ENCODE peak calls at places on chromosome 1, in six cellular contexts. B is H1, U is HepG2, K is K562, N is endothelial cell of umbilical vein, F is GM12878. E is an unnamed sample.
A peak's percentile ranks its signal among the peaks of the same experiment; 100 is the strongest.

GRCh38 chr1:100628631-100629081 is 90.7 kb downstream of the GPR88 start:
- DNase-seq in B (no peak), U (no peak), K (no peak), N (peak; percentile 49), F (no peak), E (no peak)

GRCh38 chr1:93275634-93276295 is 69.9 kb upstream of the DR1 start:
- DNase-seq in B (no peak), U (peak; percentile 86), K (no peak), N (no peak), F (no peak), E (no peak)

GRCh38 chr1:200118779-200119505 is 91.4 kb downstream of the NR5A2 start:
- DNase-seq in B (no peak), U (no peak), K (no peak), N (no peak), F (no peak), E (no peak)

GRCh38 chr1:93617670-93618488 is 63.8 kb downstream of the BCAR3 start:
- DNase-seq in B (no peak), U (peak; percentile 94), K (no peak), N (no peak), F (no peak), E (no peak)

GRCh38 chr1:39701092-39701460 is 9.8 kb upstream of the HPCAL4 start:
- DNase-seq in B (no peak), U (no peak), K (no peak), N (no peak), F (no peak), E (no peak)

GRCh38 chr1:61741682-61742619 is at the start of gene PATJ:
- DNase-seq in B (peak; percentile 89), U (peak; percentile 35), K (no peak), N (peak; percentile 28), F (no peak), E (peak; percentile 62)

GRCh38 chr1:77438239-77438913 is 156.6 kb downstream of the AK5 start:
- DNase-seq in B (no peak), U (no peak), K (no peak), N (peak; percentile 84), F (no peak), E (no peak)

GRCh38 chr1:226650236-226650841 is 88.7 kb downstream of the ITPKB start:
- DNase-seq in B (no peak), U (no peak), K (peak; percentile 47), N (peak; percentile 89), F (no peak), E (no peak)

GRCh38 chr1:229227298-229227919 is 43.5 kb upstream of the RAB4A start:
- DNase-seq in B (peak; percentile 95), U (peak; percentile 63), K (peak; percentile 82), N (peak; percentile 66), F (no peak), E (peak; percentile 61)

GRCh38 chr1:94417702-94417961 is 557 bp upstream of the ABCD3 start:
- DNase-seq in B (no peak), U (no peak), K (no peak), N (no peak), F (no peak), E (no peak)

GRCh38 chr1:153790996-153791855 is 16.0 kb downstream of the SLC27A3 start:
- DNase-seq in B (no peak), U (no peak), K (peak; percentile 19), N (no peak), F (peak; percentile 95), E (no peak)

GRCh38 chr1:81597720-81598426 is 202.9 kb upstream of the ADGRL2 start:
- DNase-seq in B (no peak), U (no peak), K (no peak), N (no peak), F (peak; percentile 39), E (no peak)

GRCh38 chr1:83098791-83099190 is 900.1 kb downstream of the TTLL7 start:
- DNase-seq in B (no peak), U (no peak), K (no peak), N (no peak), F (no peak), E (no peak)

GRCh38 chr1:42963378-42964005 is 4.8 kb upstream of the SLC2A1 start:
- DNase-seq in B (no peak), U (peak; percentile 46), K (peak; percentile 98), N (peak; percentile 58), F (no peak), E (no peak)

GRCh38 chr1:166843769-166844596 is 4.7 kb downstream of the POGK start:
- DNase-seq in B (no peak), U (no peak), K (no peak), N (peak; percentile 19), F (no peak), E (no peak)

GRCh38 chr1:2230781-2231666 is 2.9 kb downstream of the SKI start:
- DNase-seq in B (peak; percentile 53), U (no peak), K (peak; percentile 67), N (peak; percentile 28), F (no peak), E (no peak)

GRCh38 chr1:181101581-181102226 is 13.2 kb downstream of the IER5 start:
- DNase-seq in B (no peak), U (no peak), K (peak; percentile 69), N (peak; percentile 64), F (no peak), E (no peak)

GRCh38 chr1:229230136-229230892 is 40.6 kb upstream of the RAB4A start:
- DNase-seq in B (peak; percentile 52), U (peak; percentile 24), K (peak; percentile 26), N (no peak), F (no peak), E (no peak)

GRCh38 chr1:25562101-25562927 is 18.9 kb downstream of the LDLRAP1 start:
- DNase-seq in B (no peak), U (peak; percentile 31), K (peak; percentile 51), N (no peak), F (peak; percentile 48), E (no peak)

GRCh38 chr1:205810448-205811157 is 2.4 kb downstream of the SLC41A1 start:
- DNase-seq in B (no peak), U (no peak), K (peak; percentile 52), N (no peak), F (no peak), E (no peak)

GRCh38 chr1:185834371-185834900 is 100.2 kb downstream of the HMCN1 start:
- DNase-seq in B (no peak), U (no peak), K (no peak), N (no peak), F (no peak), E (no peak)

GRCh38 chr1:30188329-30188728 is 535.1 kb downstream of the MATN1 start:
- DNase-seq in B (peak; percentile 6), U (no peak), K (no peak), N (no peak), F (no peak), E (no peak)

GRCh38 chr1:228236744-228237143 is 28.9 kb downstream of the OBSCN start:
- DNase-seq in B (peak; percentile 87), U (peak; percentile 55), K (peak; percentile 76), N (peak; percentile 62), F (no peak), E (peak; percentile 13)

GRCh38 chr1:10178602-10179407 is 31.6 kb upstream of the KIF1B start:
- DNase-seq in B (no peak), U (no peak), K (no peak), N (no peak), F (no peak), E (no peak)

GRCh38 chr1:206898089-206898908 is 1.1 kb downstream of the IL24 start:
- DNase-seq in B (no peak), U (no peak), K (no peak), N (no peak), F (no peak), E (no peak)

GRCh38 chr1:107501081-107501605 is 360.3 kb downstream of the NTNG1 start:
- DNase-seq in B (no peak), U (no peak), K (no peak), N (no peak), F (no peak), E (no peak)

GRCh38 chr1:241593186-241593585 is 47.0 kb downstream of the CHML start:
- DNase-seq in B (no peak), U (no peak), K (no peak), N (no peak), F (no peak), E (no peak)

GRCh38 chr1:187648091-187648490 is 819.3 kb downstream of the PLA2G4A start:
- DNase-seq in B (no peak), U (no peak), K (no peak), N (no peak), F (no peak), E (no peak)
- TF ChIP-seq MAX in B (no peak), U (no peak), K (no peak), N (no peak), F (no peak), E (no peak)

DNA sequence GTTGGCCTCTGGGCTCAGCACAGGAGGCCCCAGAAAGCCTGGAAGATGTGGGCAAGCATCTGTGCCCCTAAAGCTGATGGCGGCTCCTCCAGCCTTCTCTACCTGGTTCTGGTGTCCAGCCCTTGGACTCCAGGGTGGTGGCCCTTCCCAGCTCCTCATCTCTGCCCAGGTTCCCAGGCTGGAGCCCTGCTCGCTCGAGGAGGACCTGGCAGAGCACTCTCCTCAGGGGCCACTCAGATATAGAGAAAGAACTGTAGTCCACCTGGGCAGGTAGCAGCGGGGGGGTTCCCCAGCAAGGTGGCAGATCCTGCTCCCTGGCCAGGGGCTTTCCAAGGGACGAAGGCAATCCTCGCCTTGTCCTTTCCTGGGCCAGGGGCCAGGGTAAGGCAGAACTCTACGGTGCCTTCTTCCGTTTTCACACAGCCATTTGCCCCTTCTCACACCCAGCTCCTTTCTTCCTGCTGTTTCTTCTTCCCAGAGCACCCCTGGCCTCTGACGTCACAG is 18.9 kb downstream of the WNT4 start:
- DNase-seq in B (no peak), U (no peak), K (no peak), N (no peak), F (no peak), E (no peak)
- H4K20me1 ChIP-seq in B (peaks cover 2% of the 10 kb centered on the region), U (no peaks in the 10 kb centered on the region), K (peaks cover 17% of the 10 kb centered on the region), N (no peaks in the 10 kb centered on the region), F (peaks cover 3% of the 10 kb centered on the region), E (no peaks in the 10 kb centered on the region)

DNA sequence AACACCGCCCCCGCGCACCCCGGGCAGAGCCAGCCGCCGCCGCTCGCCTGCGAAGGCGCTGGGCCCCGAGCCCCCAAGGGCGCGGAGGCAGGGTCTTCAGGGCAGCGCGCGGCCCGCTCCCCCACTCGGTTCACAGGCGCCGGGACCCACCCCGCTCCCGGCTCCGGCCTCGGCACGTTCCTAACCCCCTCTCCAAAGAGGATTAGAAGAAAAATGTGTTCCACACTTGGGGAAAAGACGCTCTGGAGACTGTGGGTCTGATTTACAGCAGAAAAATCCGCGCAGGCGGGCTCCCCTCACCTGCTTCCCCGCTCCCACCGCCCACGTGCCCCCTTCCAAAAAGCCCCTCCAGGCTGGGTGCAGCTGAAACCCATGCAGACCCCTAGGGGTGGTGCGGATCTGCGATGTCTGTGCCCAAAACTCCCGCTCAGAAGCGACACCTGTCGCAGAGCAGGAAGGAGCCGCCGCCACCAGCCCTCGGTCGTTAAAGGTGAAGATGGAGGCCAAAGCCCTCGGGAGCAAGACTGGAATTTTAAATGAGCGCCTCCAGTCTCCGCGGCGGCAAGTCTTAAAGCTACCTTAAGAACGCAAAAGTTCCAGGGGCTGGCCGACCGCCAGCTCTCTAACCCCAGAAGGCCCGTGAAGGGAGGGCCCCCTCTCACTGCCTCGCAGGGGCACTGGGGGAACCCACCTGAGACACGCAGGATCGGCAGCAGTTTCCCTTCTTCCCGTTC is 624 bp upstream of the CHD5 start:
- DNase-seq in B (peak; percentile 73), U (no peak), K (no peak), N (no peak), F (no peak), E (no peak)
- TF ChIP-seq EZH2 in B (peak; percentile 50), U (no peak), K (no peak), N (peak; percentile 95), F (no peak), E (no peak)

DNA sequence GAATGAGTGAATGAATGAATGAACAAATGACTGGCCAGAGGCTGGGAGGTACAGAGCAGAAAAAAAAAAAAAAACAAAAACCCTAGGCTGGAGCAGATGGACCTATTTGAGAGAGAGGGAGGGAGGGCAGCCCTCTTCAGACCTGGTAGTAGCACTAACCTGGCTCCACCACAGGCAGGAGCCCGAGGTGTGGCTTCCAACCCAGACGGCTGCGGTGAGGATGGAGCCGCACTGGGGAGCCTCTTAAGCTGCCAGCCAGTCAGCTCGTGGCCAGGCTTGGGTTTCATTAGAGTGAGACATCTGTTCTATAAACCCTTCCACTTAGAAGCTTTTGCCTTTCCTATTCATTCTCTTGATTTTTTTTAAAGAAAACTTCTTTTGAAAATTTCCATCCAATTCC is 16.8 kb downstream of the LGR6 start:
- DNase-seq in B (no peak), U (no peak), K (no peak), N (no peak), F (no peak), E (no peak)
- TF ChIP-seq MAX in B (no peak), U (no peak), K (no peak), N (no peak), F (no peak), E (no peak)